ENCODE peak calls at places on chromosomes 16 and 17, in eight cellular contexts. R is stomach, H is prostate gland, P is breast epithelium, B is sigmoid colon, L is K562, I is GM12878, Y is endothelial cell of umbilical vein. N is an unnamed sample. For H3K4me1, the result is how much of the 10 kb centered on the place peaks cover.

GRCh38 chr17:15921640-15922039 is 23.3 kb upstream of the ADORA2B start:
- DNase-seq in Y (no peak), P (no peak), H (no peak), I (no peak), R (no peak), B (no peak), L (no peak), N (no peak)

GRCh38 chr16:89395150-89396142 is 94.9 kb downstream of the ANKRD11 start:
- DNase-seq in P (peak), R (peak), I (no peak), Y (peak), L (no peak), B (peak), H (peak), N (no peak)

GRCh38 chr16:66275795-66276428 is 90.6 kb upstream of the CDH5 start:
- DNase-seq in H (no peak), P (no peak), L (no peak), B (peak), Y (peak), R (peak), I (no peak), N (peak)

GRCh38 chr16:10594312-10594950 is 14.0 kb upstream of the EMP2 start:
- DNase-seq in P (peak), Y (no peak), H (peak), I (no peak), L (no peak), B (no peak), R (peak), N (no peak)

GRCh38 chr16:50972899-50973298 is 178.2 kb downstream of the SALL1 start:
- DNase-seq in R (no peak), L (no peak), H (no peak), B (no peak), Y (no peak), P (no peak), I (no peak), N (no peak)

GRCh38 chr17:48952904-48953303 is 8.3 kb upstream of the SNF8 start:
- DNase-seq in H (no peak), P (no peak), R (no peak), Y (no peak), I (peak), B (no peak), L (no peak), N (no peak)

GRCh38 chr17:49555495-49556018 is 20.1 kb upstream of the NXPH3 start:
- DNase-seq in I (no peak), P (no peak), L (no peak), Y (no peak), R (peak), H (peak), B (no peak), N (no peak)

GRCh38 chr16:17451835-17452234 is 18.9 kb downstream of the XYLT1 start:
- DNase-seq in R (no peak), P (no peak), B (no peak), L (no peak), I (no peak), H (no peak), Y (no peak), N (no peak)

GRCh38 chr17:12549499-12549901 is 116.2 kb upstream of the MYOCD start:
- DNase-seq in I (no peak), P (no peak), Y (no peak), B (no peak), H (no peak), R (no peak), L (no peak), N (no peak)

GRCh38 chr17:13931752-13932477 is 137.4 kb upstream of the COX10 start:
- DNase-seq in P (no peak), Y (no peak), H (peak), L (no peak), B (peak), I (no peak), R (peak), N (peak)

GRCh38 chr17:73855933-73856332 is 211.7 kb upstream of the SDK2 start:
- DNase-seq in I (no peak), R (no peak), L (no peak), B (no peak), H (no peak), Y (no peak), P (no peak), N (no peak)

GRCh38 chr16:19831678-19832077 is 53.0 kb downstream of the GPRC5B start:
- DNase-seq in H (no peak), L (no peak), I (no peak), R (no peak), Y (peak), P (no peak), B (no peak), N (no peak)

GRCh38 chr17:20010099-20010863 is 1.1 kb downstream of the SPECC1 start:
- DNase-seq in H (peak), B (no peak), R (peak), Y (peak), P (no peak), L (peak), I (no peak), N (peak)

GRCh38 chr17:56499799-56500388 is 93.6 kb upstream of the NOG start:
- DNase-seq in B (no peak), P (no peak), Y (peak), I (no peak), L (peak), R (no peak), H (no peak), N (peak)
- TF ChIP-seq POLR2AphosphoS5 in B (no peak), P (no peak), Y (no peak), I (no peak), L (no peak), R (no peak), H (no peak), N (no peak)

GRCh38 chr17:59712856-59713255 is 5.4 kb downstream of the VMP1 start:
- DNase-seq in I (no peak), H (no peak), L (no peak), R (no peak), P (no peak), B (no peak), Y (no peak), N (no peak)

GRCh38 chr17:59719526-59719925 is 12.1 kb downstream of the VMP1 start:
- DNase-seq in P (no peak), H (no peak), Y (no peak), I (no peak), L (no peak), B (no peak), R (no peak), N (no peak)

GRCh38 chr17:59716427-59716826 is 9.0 kb downstream of the VMP1 start:
- DNase-seq in L (no peak), B (no peak), H (no peak), Y (no peak), R (no peak), P (no peak), I (no peak), N (no peak)

GRCh38 chr17:59711936-59712335 is 4.5 kb downstream of the VMP1 start:
- DNase-seq in P (no peak), H (no peak), B (no peak), L (no peak), Y (no peak), R (no peak), I (no peak), N (no peak)

GRCh38 chr17:59714255-59714654 is 6.8 kb downstream of the VMP1 start:
- DNase-seq in B (no peak), Y (no peak), I (no peak), H (no peak), P (no peak), L (no peak), R (no peak), N (no peak)
- H3K4me1 ChIP-seq in B (under half), Y (under half), I (under half), H (under half), P (under half), L (under half), R (under half), N (under half)

GRCh38 chr17:81841866-81842265 is 7.0 kb upstream of the PPP1R27 start:
- DNase-seq in Y (no peak), I (no peak), P (no peak), L (no peak), H (no peak), B (no peak), R (no peak), N (no peak)

GRCh38 chr17:81842378-81842724 is 7.5 kb upstream of the PPP1R27 start:
- DNase-seq in H (no peak), I (no peak), P (no peak), B (no peak), R (no peak), L (no peak), Y (no peak), N (no peak)

GRCh38 chr17:81843713-81844326 is 9.0 kb upstream of the PPP1R27 start:
- DNase-seq in R (no peak), B (no peak), P (no peak), Y (no peak), H (no peak), I (no peak), L (no peak), N (no peak)

GRCh38 chr17:81844327-81844851 is 9.5 kb upstream of the PPP1R27 start:
- DNase-seq in P (no peak), B (no peak), H (no peak), R (no peak), Y (no peak), L (no peak), I (no peak), N (no peak)

DNA sequence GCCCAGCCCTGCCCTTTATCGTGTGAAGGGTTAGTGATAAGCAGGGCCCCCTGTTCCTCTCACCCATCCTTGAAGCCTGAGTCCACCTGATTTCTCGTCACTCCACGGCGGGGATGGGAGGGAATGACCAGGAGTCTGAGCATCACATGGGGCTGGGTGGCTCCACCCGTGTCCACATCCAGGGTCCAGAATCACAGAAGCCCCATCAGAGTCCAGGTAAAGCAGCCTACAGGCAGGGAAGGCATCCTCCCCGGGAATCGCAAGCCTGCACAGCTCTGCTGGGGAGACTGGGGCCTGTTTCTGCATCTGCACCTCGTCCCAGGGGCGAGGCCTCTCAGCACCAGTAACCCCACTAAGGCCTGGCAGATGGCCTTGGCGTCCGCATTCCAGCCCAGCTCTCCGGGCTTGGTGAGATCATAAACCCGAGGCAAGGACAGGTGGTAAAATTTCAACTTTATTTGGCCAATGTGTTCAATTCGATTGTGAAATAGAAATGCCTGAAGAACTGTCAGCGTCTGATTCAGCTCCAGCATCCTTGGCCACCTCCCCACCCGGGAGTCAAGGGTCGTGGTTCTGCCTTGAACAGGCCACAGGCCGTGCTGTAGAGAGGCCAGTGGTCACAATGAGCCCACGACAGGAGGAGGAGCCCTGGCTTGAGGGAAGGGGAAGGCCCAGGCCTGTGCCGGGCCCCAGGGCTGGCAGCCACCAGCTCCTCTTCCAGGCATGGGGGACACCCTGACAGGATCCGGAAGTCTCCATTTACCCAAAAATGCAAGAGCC is 8.1 kb upstream of the PPP1R27 start:
- DNase-seq in I (no peak), Y (no peak), R (no peak), B (no peak), P (no peak), L (no peak), H (no peak), N (no peak)
- TF ChIP-seq POLR2AphosphoS5 in I (no peak), Y (no peak), R (no peak), B (no peak), P (no peak), L (peak), H (peak), N (no peak)

DNA sequence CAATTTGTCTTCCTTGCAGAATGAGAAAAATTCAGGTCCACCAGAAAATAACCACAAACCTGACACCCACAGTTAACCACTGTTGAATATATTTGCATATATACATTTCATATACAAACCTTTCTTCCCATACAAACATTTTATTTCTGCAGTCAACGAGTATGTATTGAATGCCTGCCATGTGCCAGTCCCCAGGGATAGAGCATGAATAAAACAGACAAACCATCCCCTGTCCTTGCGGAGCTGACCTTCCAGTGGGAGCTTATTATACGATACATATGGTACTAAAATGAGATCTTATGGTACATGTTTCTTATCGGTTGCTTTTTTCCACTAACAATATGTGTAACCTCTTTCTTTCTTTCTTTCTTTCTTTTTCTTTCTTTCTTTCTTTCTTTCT is 116.7 kb downstream of the PITPNC1 start:
- DNase-seq in Y (no peak), I (no peak), L (no peak), P (no peak), B (no peak), H (no peak), R (no peak), N (no peak)
- H3K4me1 ChIP-seq in Y (under half), I (under half), L (under half), P (under half), B (under half), H (under half), R (under half), N (under half)

DNA sequence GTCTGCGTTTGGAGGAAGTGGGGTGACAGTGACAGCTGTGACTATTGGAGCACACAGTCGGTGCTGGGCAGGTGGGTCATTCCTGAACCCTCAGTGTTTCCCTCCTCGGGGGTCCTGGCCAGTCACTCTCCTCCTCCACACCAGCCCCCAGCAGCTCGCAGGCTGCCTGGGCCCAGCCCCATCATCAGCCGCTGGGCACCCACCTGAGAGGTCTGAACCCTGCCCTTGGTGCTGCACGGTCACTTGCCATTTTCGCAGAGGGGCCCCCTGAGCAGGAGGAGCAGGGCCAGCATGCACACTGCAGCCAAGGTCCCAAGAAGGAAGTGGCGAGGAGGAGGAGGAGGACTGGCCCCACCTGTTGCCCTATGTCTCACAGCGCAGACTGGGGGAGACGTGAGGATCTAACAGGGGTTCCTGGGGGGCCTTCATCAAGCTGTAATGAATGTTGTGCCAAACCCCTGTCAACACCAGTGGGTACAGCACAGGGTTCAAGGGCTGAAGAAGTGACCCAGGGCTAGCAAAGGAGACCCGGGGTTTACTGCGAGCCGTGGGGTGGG is 23.0 kb downstream of the JPH3 start:
- DNase-seq in L (no peak), R (no peak), P (no peak), B (no peak), I (no peak), H (no peak), Y (no peak), N (no peak)
- TF ChIP-seq POLR2AphosphoS5 in L (no peak), R (no peak), P (no peak), B (no peak), I (no peak), H (no peak), Y (no peak), N (no peak)

GRCh38 chr17:17041018-17041521 is 1.2 kb upstream of the MPRIP start:
- DNase-seq in I (no peak), P (peak), L (peak), H (no peak), R (no peak), B (no peak), Y (no peak), N (no peak)
- H3K4me1 ChIP-seq in I (under half), P (under half), L (under half), H (under half), R (under half), B (under half), Y (under half), N (under half)

GRCh38 chr16:30534368-30535105 is at the start of gene ZNF747:
- DNase-seq in Y (peak), I (peak), B (peak), P (peak), H (peak), L (peak), R (peak), N (peak)

GRCh38 chr16:30533748-30534367 is 800 bp downstream of the ZNF747 start:
- DNase-seq in Y (no peak), H (no peak), L (no peak), P (no peak), I (no peak), R (no peak), B (no peak), N (no peak)

GRCh38 chr16:30535777-30536190 is 1.1 kb upstream of the ZNF747 start:
- DNase-seq in H (peak), I (peak), R (peak), L (peak), Y (peak), B (peak), P (peak), N (peak)

GRCh38 chr16:30533146-30533522 is 1.5 kb downstream of the ZNF747 start:
- DNase-seq in B (no peak), Y (no peak), H (no peak), P (no peak), L (no peak), R (peak), I (no peak), N (no peak)

DNA sequence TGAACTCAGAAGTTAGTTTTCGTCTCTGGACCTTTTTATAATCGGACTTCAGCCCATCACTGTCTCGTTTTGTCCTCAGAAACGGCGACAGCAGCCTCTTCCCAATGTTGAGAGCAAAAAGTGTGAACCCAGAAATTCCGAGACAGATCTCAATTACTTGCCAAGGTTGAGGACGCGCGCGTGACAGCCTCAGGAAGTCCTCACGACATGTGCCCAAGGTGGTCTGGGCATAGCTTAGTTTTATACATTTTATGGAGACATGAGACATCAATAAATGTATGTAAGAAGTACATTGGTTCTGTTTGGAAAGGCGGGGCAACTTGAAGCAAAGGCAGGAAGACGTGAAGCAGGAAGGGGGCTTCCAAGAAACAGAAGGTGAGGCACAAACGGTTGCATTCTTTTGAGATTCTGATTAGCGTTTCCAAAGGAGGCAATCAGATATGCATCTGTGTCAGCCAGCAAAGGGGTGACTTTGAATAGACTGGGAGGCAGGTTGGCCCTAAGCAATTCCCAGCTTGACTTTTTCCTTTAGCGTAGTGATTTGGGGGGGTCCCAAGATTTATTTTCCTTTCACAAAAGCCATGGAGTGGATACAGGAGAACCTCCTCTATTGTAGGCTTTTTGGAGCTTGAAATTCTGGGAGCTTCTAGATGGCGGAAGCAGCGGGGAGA is 583 bp upstream of the ZNF747 start:
- DNase-seq in B (no peak), Y (no peak), I (no peak), H (no peak), R (no peak), P (no peak), L (no peak), N (peak)
- TF ChIP-seq POLR2AphosphoS5 in B (no peak), Y (no peak), I (peak), H (no peak), R (no peak), P (no peak), L (no peak), N (peak)

GRCh38 chr17:17103160-17103559 is 60.9 kb downstream of the MPRIP start:
- DNase-seq in B (no peak), R (no peak), L (no peak), I (no peak), P (no peak), Y (no peak), H (no peak), N (no peak)
- H3K4me1 ChIP-seq in B (half or more), R (under half), L (under half), I (under half), P (under half), Y (under half), H (under half), N (under half)

GRCh38 chr16:22297871-22298733 is 893 bp downstream of the POLR3E start:
- DNase-seq in L (peak), H (peak), R (peak), B (peak), P (no peak), I (peak), Y (peak), N (peak)
- TF ChIP-seq POLR2AphosphoS5 in L (peak), H (no peak), R (peak), B (peak), P (peak), I (peak), Y (peak), N (peak)

DNA sequence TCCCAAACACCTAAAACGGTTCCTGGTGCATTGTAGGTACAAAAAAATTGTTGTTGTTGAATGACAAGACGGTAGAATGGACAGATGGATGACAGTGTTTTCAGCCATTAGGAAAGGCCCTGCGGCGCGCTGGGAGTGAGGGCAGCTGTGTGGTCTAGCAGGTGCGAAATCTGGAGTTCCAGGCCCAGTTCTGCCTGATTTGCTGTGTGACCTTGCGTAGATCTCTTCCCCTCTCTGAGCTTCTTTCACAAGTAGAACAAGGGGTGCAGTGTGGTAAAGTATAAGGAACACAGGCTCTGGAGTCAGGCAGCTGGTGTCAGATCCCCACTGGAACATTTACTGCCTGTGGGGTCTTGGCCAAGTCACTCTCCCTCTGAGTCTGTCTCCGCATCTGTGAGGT is 25.3 kb downstream of the SPNS2 start:
- DNase-seq in H (no peak), Y (no peak), L (no peak), R (no peak), I (no peak), B (no peak), P (no peak), N (no peak)
- H3K4me1 ChIP-seq in H (under half), Y (under half), L (under half), R (under half), I (under half), B (under half), P (under half), N (under half)

N was measured in GM23338.